ENCODE peak calls at places on chromosome 3, in seven cellular contexts. R is SK-N-SH, Z is HCT116, Q is H1, U is HepG2, E is GM12878, S is K562. D is an unnamed sample.

GRCh38 chr3:66655673-66656072 is 154.9 kb upstream of the LRIG1 start:
- DNase-seq in Q (no peak), E (no peak), U (peak), R (no peak), S (no peak), Z (no peak), D (peak)

GRCh38 chr3:169104541-169104940 is 559.0 kb downstream of the MECOM start:
- DNase-seq in R (no peak), E (no peak), U (no peak), S (no peak), Q (no peak), Z (peak), D (no peak)

GRCh38 chr3:186694288-186695032 is 22.7 kb upstream of the KNG1 start:
- DNase-seq in E (no peak), S (no peak), Z (no peak), R (no peak), U (no peak), Q (no peak), D (no peak)

GRCh38 chr3:129428382-129429079 is at the start of gene EFCAB12:
- DNase-seq in Q (peak), Z (no peak), U (peak), E (no peak), R (peak), S (peak), D (peak)

GRCh38 chr3:162719684-162720341 is 1223.2 kb downstream of the OTOL1 start:
- DNase-seq in E (no peak), R (no peak), U (no peak), Z (peak), S (no peak), Q (no peak), D (no peak)

GRCh38 chr3:193701896-193702644 is 109.1 kb downstream of the OPA1 start:
- DNase-seq in Q (no peak), Z (no peak), E (peak), R (no peak), U (no peak), S (no peak), D (no peak)

GRCh38 chr3:61538486-61538885 is 22.9 kb upstream of the PTPRG start:
- DNase-seq in Q (no peak), E (no peak), S (no peak), R (no peak), Z (no peak), U (no peak), D (no peak)

GRCh38 chr3:118292841-118293240 is 741.8 kb downstream of the IGSF11 start:
- DNase-seq in Q (no peak), Z (no peak), S (no peak), U (no peak), E (no peak), R (no peak), D (no peak)

GRCh38 chr3:120683213-120683612 is 1.2 kb upstream of the HGD start:
- DNase-seq in R (peak), Q (no peak), Z (no peak), E (no peak), U (peak), S (no peak), D (no peak)

GRCh38 chr3:138774529-138775253 is 60.0 kb downstream of the PIK3CB start:
- DNase-seq in Z (peak), E (no peak), R (peak), U (peak), Q (no peak), S (peak), D (peak)

GRCh38 chr3:190911382-190911781 is 48.9 kb upstream of the GMNC start:
- DNase-seq in R (no peak), Z (peak), E (no peak), Q (no peak), S (no peak), U (no peak), D (no peak)

GRCh38 chr3:49500408-49501257 is 30.6 kb downstream of the DAG1 start:
- DNase-seq in U (peak), R (no peak), Z (peak), S (peak), E (no peak), Q (no peak), D (no peak)

GRCh38 chr3:180913582-180914404 is 1.3 kb downstream of the FXR1 start:
- DNase-seq in R (no peak), U (no peak), Z (no peak), S (no peak), Q (no peak), E (no peak), D (no peak)

GRCh38 chr3:26015752-26016151 is 225.9 kb downstream of the OXSM start:
- DNase-seq in Z (no peak), E (no peak), R (no peak), U (no peak), S (no peak), Q (peak), D (no peak)
- TF ChIP-seq JUND in Z (no peak), E (no peak), R (no peak), U (no peak), S (no peak), Q (no peak), D (no peak)

GRCh38 chr3:52004158-52004787 is 8.6 kb upstream of the RPL29 start:
- DNase-seq in Q (no peak), Z (no peak), R (peak), S (no peak), U (peak), E (no peak), D (no peak)
- TF ChIP-seq JUND in Q (no peak), Z (no peak), R (no peak), S (no peak), U (no peak), E (no peak), D (no peak)

GRCh38 chr3:109718822-109719221 is 381.5 kb upstream of the DPPA4 start:
- DNase-seq in U (no peak), S (no peak), E (no peak), R (no peak), Z (no peak), Q (no peak), D (no peak)
- TF ChIP-seq JUND in U (no peak), S (no peak), E (no peak), R (no peak), Z (no peak), Q (no peak), D (no peak)

GRCh38 chr3:76063811-76064210 is 278.5 kb upstream of the ZNF717 start:
- DNase-seq in U (no peak), Z (no peak), S (no peak), R (no peak), Q (no peak), E (no peak), D (no peak)

GRCh38 chr3:76061654-76062053 is 276.3 kb upstream of the ZNF717 start:
- DNase-seq in Q (no peak), R (no peak), U (no peak), Z (no peak), S (no peak), E (no peak), D (no peak)

GRCh38 chr3:76065975-76066374 is 280.6 kb upstream of the ZNF717 start:
- DNase-seq in E (no peak), Z (no peak), Q (no peak), U (no peak), R (no peak), S (no peak), D (no peak)

DNA sequence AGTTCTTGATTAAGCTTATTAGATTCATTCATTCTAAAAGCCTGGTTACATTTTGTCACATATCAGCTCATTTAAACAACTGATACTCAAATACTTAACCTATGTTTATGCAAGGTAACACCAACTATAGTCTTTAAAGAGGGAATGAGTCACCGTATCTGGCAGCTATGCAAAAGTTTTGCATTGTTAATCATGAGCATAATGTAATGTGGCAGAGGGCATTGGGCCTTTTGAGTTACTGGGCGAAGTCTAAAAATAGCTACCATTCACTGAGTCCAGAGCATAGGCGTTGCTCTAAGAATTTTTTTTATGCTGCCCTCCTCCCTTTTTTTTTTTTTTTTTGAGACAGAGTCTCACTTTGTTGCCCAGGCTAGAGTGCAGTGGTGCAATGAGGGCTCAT is 277.7 kb upstream of the ZNF717 start:
- DNase-seq in R (no peak), Q (no peak), U (no peak), Z (no peak), S (no peak), E (no peak), D (no peak)
- TF ChIP-seq JUND in R (no peak), Q (peak), U (no peak), Z (no peak), S (no peak), E (no peak), D (no peak)

GRCh38 chr3:123072152-123072551 is 5.3 kb downstream of the PDIA5 start:
- DNase-seq in E (no peak), R (no peak), Q (no peak), S (no peak), Z (no peak), U (no peak), D (no peak)

GRCh38 chr3:123071581-123071980 is 4.8 kb downstream of the PDIA5 start:
- DNase-seq in E (no peak), Z (no peak), S (no peak), U (no peak), Q (no peak), R (no peak), D (no peak)

GRCh38 chr3:123072564-123072963 is 5.7 kb downstream of the PDIA5 start:
- DNase-seq in S (no peak), E (no peak), R (no peak), U (no peak), Z (no peak), Q (no peak), D (no peak)

GRCh38 chr3:123070471-123070870 is 3.6 kb downstream of the PDIA5 start:
- DNase-seq in S (no peak), R (peak), Q (no peak), Z (no peak), U (no peak), E (no peak), D (no peak)

DNA sequence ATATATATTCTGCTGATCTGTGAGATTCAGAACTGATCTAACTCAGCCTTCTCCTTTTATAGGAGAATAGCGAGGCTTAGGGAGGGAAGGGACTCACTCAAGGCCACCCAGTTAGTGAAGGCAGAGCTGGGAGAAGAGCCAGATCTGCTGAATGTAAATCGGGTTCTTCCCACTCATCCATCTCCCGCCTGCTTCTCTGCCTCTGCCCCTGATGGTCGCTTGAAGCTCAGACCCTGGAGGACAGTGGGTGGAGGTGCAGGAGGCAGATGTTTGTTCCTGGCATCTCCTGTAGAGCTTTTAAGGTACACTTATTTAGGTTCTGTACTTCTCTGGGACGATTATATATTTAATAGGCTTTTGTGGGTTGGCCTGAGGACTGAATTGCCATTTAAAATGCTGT is 4.3 kb downstream of the PDIA5 start:
- DNase-seq in R (peak), Z (no peak), S (no peak), U (peak), Q (no peak), E (no peak), D (no peak)
- TF ChIP-seq JUND in R (no peak), Z (no peak), S (no peak), U (no peak), Q (no peak), E (no peak), D (no peak)

GRCh38 chr3:64028754-64029153 is 5.5 kb upstream of the PSMD6 start:
- DNase-seq in S (no peak), E (no peak), R (no peak), U (no peak), Q (no peak), Z (no peak), D (no peak)

GRCh38 chr3:64031540-64032533 is 8.5 kb upstream of the PSMD6 start:
- DNase-seq in S (no peak), Q (no peak), R (no peak), U (no peak), E (no peak), Z (no peak), D (no peak)

GRCh38 chr3:64029287-64029686 is 6.0 kb upstream of the PSMD6 start:
- DNase-seq in U (no peak), R (no peak), E (no peak), Z (no peak), Q (no peak), S (no peak), D (no peak)

GRCh38 chr3:64033033-64033432 is 9.7 kb upstream of the PSMD6 start:
- DNase-seq in Q (no peak), E (no peak), Z (no peak), U (no peak), S (no peak), R (no peak), D (no peak)

DNA sequence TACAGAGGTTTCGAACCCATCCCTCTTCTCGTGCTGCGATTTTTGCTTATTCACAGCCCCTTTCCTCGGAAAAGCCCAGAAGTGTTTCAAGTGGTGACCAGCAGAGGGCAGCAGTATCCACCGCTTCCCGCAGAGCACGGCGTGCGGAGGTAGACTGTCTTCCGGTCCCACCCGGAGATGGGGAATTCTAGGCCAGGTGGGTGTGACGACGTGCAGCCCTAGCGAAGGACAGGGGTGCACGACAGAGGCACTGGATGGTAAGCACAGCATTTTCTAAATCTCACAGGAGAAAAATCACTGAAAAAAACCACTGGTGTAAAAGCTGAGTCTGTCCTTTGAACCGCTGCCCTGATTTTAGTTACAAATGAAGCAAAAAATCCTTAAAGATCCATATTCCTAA is 7.4 kb upstream of the PSMD6 start:
- DNase-seq in Q (peak), E (peak), R (peak), S (peak), U (peak), Z (peak), D (peak)
- TF ChIP-seq JUND in Q (no peak), E (no peak), R (no peak), S (no peak), U (no peak), Z (no peak), D (no peak)

DNA sequence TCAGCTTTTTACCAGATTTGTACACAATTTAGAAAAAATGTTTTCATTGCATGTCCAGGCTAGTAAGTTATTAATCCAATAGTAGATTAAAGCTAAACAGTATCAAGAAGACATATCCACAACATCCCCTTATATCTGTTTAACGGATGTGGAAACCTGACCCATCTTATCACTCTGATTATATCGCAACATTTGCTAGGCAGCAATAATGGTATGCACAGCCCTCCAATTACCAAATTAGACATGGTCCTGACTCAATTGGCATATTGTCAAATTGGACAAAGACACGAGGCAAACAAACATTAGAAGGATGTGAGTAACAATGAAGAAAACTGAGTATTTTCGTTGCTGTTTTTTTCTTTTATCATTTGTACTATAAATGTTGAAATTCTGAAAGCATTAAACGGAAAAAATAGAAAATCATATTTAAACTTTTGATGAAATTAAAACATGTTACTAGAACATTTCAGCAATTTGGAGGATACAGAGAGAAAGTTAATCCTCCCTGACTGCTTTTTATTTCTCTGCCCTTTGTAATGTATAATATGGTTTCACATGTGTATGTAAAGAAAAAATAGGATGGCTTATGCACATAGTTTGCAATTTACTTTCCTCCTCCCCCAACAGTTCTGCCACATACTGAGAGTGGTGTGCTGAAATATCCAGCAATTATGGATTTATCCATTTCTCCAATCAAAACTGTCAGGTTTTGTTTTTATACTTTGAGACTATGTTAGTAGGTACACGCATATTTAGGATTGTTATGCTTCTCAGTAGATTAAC is 633.7 kb downstream of the ZIC1 start:
- DNase-seq in Q (no peak), U (no peak), E (no peak), R (peak), Z (no peak), S (no peak), D (no peak)
- TF ChIP-seq JUND in Q (no peak), U (no peak), E (no peak), R (no peak), Z (no peak), S (no peak), D (no peak)

DNA sequence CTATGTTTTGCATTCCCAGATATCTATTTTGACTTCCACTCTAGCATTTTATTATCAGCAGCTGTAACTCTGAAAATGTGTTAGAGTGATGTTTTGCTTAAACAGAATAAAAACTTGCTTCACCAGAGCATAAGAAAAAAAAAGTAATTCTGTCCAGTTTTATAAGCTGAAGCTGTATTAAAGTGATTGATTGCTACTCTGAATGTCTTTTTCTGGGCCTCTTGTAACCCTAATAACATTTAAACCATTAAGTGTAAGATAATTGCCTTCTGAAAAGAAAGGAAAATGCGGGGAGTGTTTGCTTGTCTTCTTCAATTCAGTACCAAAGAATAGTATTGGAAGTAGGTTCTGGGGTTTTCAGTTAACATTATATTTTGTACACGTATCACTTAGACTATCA is 57.9 kb upstream of the UBE2E1 start:
- DNase-seq in U (no peak), S (no peak), Q (no peak), E (no peak), Z (no peak), R (no peak), D (no peak)
- TF ChIP-seq JUND in U (no peak), S (no peak), Q (no peak), E (no peak), Z (no peak), R (no peak), D (no peak)

GRCh38 chr3:125647318-125648014 is 52.2 kb upstream of the OSBPL11 start:
- DNase-seq in Z (peak), E (no peak), R (no peak), S (no peak), U (no peak), Q (peak), D (peak)

GRCh38 chr3:125652349-125652748 is 57.1 kb upstream of the OSBPL11 start:
- DNase-seq in S (no peak), E (no peak), R (no peak), Z (no peak), Q (no peak), U (no peak), D (no peak)

GRCh38 chr3:125645613-125646012 is 50.3 kb upstream of the OSBPL11 start:
- DNase-seq in Q (no peak), E (no peak), Z (no peak), U (no peak), S (no peak), R (no peak), D (no peak)

GRCh38 chr3:125651246-125651645 is 55.9 kb upstream of the OSBPL11 start:
- DNase-seq in E (no peak), Z (no peak), Q (no peak), U (no peak), S (no peak), R (no peak), D (no peak)
- TF ChIP-seq JUND in E (no peak), Z (no peak), Q (no peak), U (no peak), S (no peak), R (no peak), D (no peak)

D was measured in T47D.